ENCODE peak calls at places on chromosome 18, in five cellular contexts. C is A673, X is Peyer's patch, S is spleen, D is fibroblast of lung. E is an unnamed sample. For H3K36me3, the result is how much of the 10 kb centered on the place peaks cover.

GRCh38 chr18:73355076-73355475 is 487.3 kb upstream of the NETO1 start:
- DNase-seq in X (no peak), S (no peak), D (no peak), C (no peak), E (no peak)

GRCh38 chr18:37900281-37900680 is 334.7 kb upstream of the CELF4 start:
- DNase-seq in C (no peak), X (no peak), D (no peak), S (no peak), E (no peak)

GRCh38 chr18:54086046-54086802 is 138.2 kb downstream of the MBD2 start:
- DNase-seq in D (no peak), C (peak), X (no peak), S (no peak), E (no peak)

GRCh38 chr18:36461551-36461987 is 164.1 kb downstream of the FHOD3 start:
- DNase-seq in C (no peak), X (no peak), D (no peak), S (no peak), E (no peak)

GRCh38 chr18:22913861-22914260 is 19.3 kb upstream of the RBBP8 start:
- DNase-seq in D (no peak), C (no peak), X (no peak), S (no peak), E (no peak)

GRCh38 chr18:7117390-7118355 is at the start of gene LAMA1:
- DNase-seq in X (no peak), D (no peak), C (no peak), S (no peak), E (no peak)

GRCh38 chr18:68402784-68403183 is 312.1 kb downstream of the TMX3 start:
- DNase-seq in X (no peak), C (no peak), S (no peak), D (no peak), E (no peak)

GRCh38 chr18:48006415-48007175 is 76.1 kb upstream of the SMAD2 start:
- DNase-seq in C (no peak), S (no peak), D (no peak), X (no peak), E (no peak)

GRCh38 chr18:24027156-24027555 is 12.6 kb downstream of the TTC39C start:
- DNase-seq in S (no peak), X (no peak), C (peak), D (peak), E (peak)

GRCh38 chr18:23936371-23936958 is 78.1 kb upstream of the TTC39C start:
- DNase-seq in C (peak), X (no peak), D (no peak), S (no peak), E (no peak)

GRCh38 chr18:21260621-21261020 is 18.6 kb downstream of the GREB1L start:
- DNase-seq in S (no peak), C (no peak), D (no peak), X (no peak), E (no peak)

GRCh38 chr18:58229162-58229561 is 185.1 kb downstream of the NEDD4L start:
- DNase-seq in S (no peak), X (no peak), D (no peak), C (no peak), E (no peak)

GRCh38 chr18:13614701-13615288 is 111.6 kb downstream of the FAM210A start:
- DNase-seq in D (no peak), C (peak), S (peak), X (no peak), E (no peak)

GRCh38 chr18:38923136-38923535 is 1357.5 kb upstream of the CELF4 start:
- DNase-seq in C (no peak), S (no peak), D (no peak), X (no peak), E (no peak)

GRCh38 chr18:74896390-74896991 is 298.8 kb downstream of the ZNF407 start:
- DNase-seq in S (no peak), D (no peak), X (peak), C (peak), E (no peak)

GRCh38 chr18:59139291-59139614 is 431 bp upstream of the SEC11C start:
- DNase-seq in S (peak), C (peak), X (peak), D (peak), E (peak)

GRCh38 chr18:33833847-33834246 is 255.8 kb downstream of the ASXL3 start:
- DNase-seq in X (no peak), S (no peak), C (peak), D (no peak), E (no peak)

GRCh38 chr18:50266248-50266704 is at the start of gene CFAP53:
- DNase-seq in X (peak), D (peak), C (peak), S (peak), E (peak)

GRCh38 chr18:39297225-39297624 is 1731.6 kb upstream of the CELF4 start:
- DNase-seq in S (no peak), X (no peak), C (no peak), D (no peak), E (no peak)

GRCh38 chr18:75845413-75845812 is 417.9 kb upstream of the SMIM21 start:
- DNase-seq in C (no peak), S (no peak), D (no peak), X (no peak), E (no peak)

GRCh38 chr18:34956663-34957062 is 84.5 kb upstream of the MAPRE2 start:
- DNase-seq in C (no peak), S (no peak), D (peak), X (no peak), E (no peak)

GRCh38 chr18:74632856-74633255 is 35.2 kb downstream of the ZNF407 start:
- DNase-seq in S (no peak), X (no peak), C (no peak), D (no peak), E (no peak)

GRCh38 chr18:7870855-7871254 is 303.7 kb downstream of the PTPRM start:
- DNase-seq in D (peak), S (no peak), C (no peak), X (no peak), E (no peak)

GRCh38 chr18:57273194-57273593 is 79.2 kb upstream of the ST8SIA3 start:
- DNase-seq in D (no peak), S (no peak), C (no peak), X (no peak), E (no peak)

GRCh38 chr18:8937695-8938094 is 164.8 kb upstream of the NDUFV2 start:
- DNase-seq in D (no peak), C (no peak), S (no peak), X (no peak), E (no peak)

GRCh38 chr18:8140841-8141501 is 468.3 kb upstream of the RAB12 start:
- DNase-seq in S (no peak), C (no peak), D (peak), X (no peak), E (peak)

GRCh38 chr18:1573732-1574131 is 669.1 kb downstream of the ADCYAP1 start:
- DNase-seq in D (no peak), X (no peak), S (no peak), C (no peak), E (no peak)

DNA sequence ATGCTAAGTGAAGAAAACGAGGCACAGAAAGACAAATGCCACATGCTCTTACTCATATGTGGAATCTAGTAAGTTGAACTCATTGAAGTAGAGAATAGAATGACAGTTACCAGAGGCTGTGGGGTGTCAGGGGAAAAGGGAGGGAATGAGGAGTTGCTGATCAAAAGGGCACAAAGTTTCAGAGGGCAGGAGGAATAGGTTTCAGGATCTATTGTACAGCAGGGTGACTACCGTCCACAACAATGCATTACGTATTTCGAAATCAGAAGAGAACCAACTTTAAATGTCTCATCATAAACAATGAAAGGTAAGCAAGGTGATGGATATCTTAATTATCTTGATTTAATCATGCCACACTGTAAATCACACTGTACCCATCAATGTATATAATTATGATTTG is 46.2 kb downstream of the SIGLEC15 start:
- DNase-seq in D (no peak), X (no peak), S (no peak), C (no peak), E (no peak)
- H3K36me3 ChIP-seq in D (under half), X (half or more), S (half or more), C (under half), E (under half)

GRCh38 chr18:79343567-79344207 is 52.0 kb upstream of the NFATC1 start:
- DNase-seq in D (no peak), X (no peak), C (no peak), S (no peak), E (no peak)
- H3K36me3 ChIP-seq in D (under half), X (under half), C (under half), S (half or more), E (under half)

GRCh38 chr18:195651-196050 is 37.3 kb downstream of the USP14 start:
- DNase-seq in S (no peak), C (no peak), D (no peak), X (no peak), E (no peak)
- H3K36me3 ChIP-seq in S (under half), C (under half), D (under half), X (under half), E (under half)

GRCh38 chr18:12327510-12328178 is 19.6 kb downstream of the TUBB6 start:
- DNase-seq in S (peak), D (peak), C (peak), X (peak), E (peak)
- H3K36me3 ChIP-seq in S (under half), D (under half), C (half or more), X (half or more), E (half or more)

GRCh38 chr18:31077883-31078282 is 24.3 kb downstream of the DSC2 start:
- DNase-seq in X (no peak), D (no peak), C (no peak), S (no peak), E (no peak)
- H3K36me3 ChIP-seq in X (half or more), D (under half), C (under half), S (under half), E (under half)